ENCODE peak calls at places on chromosome 20, in nine cellular contexts. A is AG04450, O is Caco-2, D is HFFc6, U is AG10803, J is lung, R is GM20000, G is IMR-90, E is stomach. I is an unnamed sample.
A peak's percentile ranks its signal among the peaks of the same experiment; 100 is the strongest.

GRCh38 chr20:20666359-20666758 is 46.1 kb downstream of the RALGAPA2 start:
- DNase-seq in E (no peak), J (peak; percentile 41), A (no peak), D (no peak), U (no peak), O (no peak), R (no peak), G (no peak), I (no peak)

GRCh38 chr20:61576372-61576771 is 324.3 kb downstream of the CDH4 start:
- DNase-seq in D (no peak), R (no peak), E (no peak), O (no peak), G (no peak), J (no peak), U (no peak), A (no peak), I (no peak)

GRCh38 chr20:57391439-57392129 is 388 bp downstream of the RBM38 start:
- DNase-seq in D (no peak), O (no peak), U (peak; percentile 18), E (peak; percentile 31), J (no peak), R (peak; percentile 57), G (no peak), A (no peak), I (no peak)

GRCh38 chr20:47635256-47635655 is 133.6 kb downstream of the NCOA3 start:
- DNase-seq in A (no peak), E (no peak), O (no peak), R (no peak), G (no peak), U (no peak), D (no peak), J (no peak), I (no peak)

GRCh38 chr20:32762754-32763201 is 593 bp downstream of the DNMT3B start:
- DNase-seq in U (no peak), A (no peak), E (no peak), R (peak; percentile 65), J (no peak), O (peak; percentile 68), G (no peak), D (no peak), I (peak; percentile 52)

GRCh38 chr20:22387452-22387851 is 196.9 kb downstream of the FOXA2 start:
- DNase-seq in A (no peak), O (no peak), D (no peak), J (no peak), R (no peak), E (no peak), U (no peak), G (no peak), I (no peak)

GRCh38 chr20:57874141-57874540 is 164.3 kb upstream of the PMEPA1 start:
- DNase-seq in A (no peak), R (no peak), U (no peak), J (peak; percentile 15), D (no peak), E (no peak), G (no peak), O (no peak), I (no peak)

GRCh38 chr20:8385247-8385646 is 253.2 kb downstream of the PLCB1 start:
- DNase-seq in J (no peak), R (no peak), D (peak; percentile 27), U (peak; percentile 84), G (peak; percentile 65), A (peak; percentile 15), E (peak; percentile 31), O (no peak), I (no peak)

GRCh38 chr20:41249781-41250281 is 67.7 kb downstream of the ZHX3 start:
- DNase-seq in U (no peak), O (peak; percentile 71), G (peak; percentile 29), A (no peak), R (peak; percentile 17), J (no peak), E (no peak), D (no peak), I (no peak)

GRCh38 chr20:53013847-53014246 is 41.7 kb downstream of the TSHZ2 start:
- DNase-seq in D (no peak), A (no peak), R (no peak), O (no peak), J (no peak), E (no peak), U (no peak), G (no peak), I (no peak)

GRCh38 chr20:29740951-29741593 is 1516.4 kb upstream of the DEFB115 start:
- DNase-seq in A (no peak), O (peak; percentile 35), R (peak; percentile 14), D (no peak), E (peak; percentile 15), J (no peak), G (no peak), U (no peak), I (no peak)

GRCh38 chr20:38961530-38962043 is 557 bp upstream of the DHX35 start:
- DNase-seq in D (no peak), E (no peak), G (no peak), U (no peak), R (no peak), O (no peak), A (no peak), J (no peak), I (no peak)
- TF ChIP-seq CTCF in D (no peak), E (no peak), G (no peak), U (no peak), R (no peak), O (no peak), A (no peak), J (no peak), I (no peak)

DNA sequence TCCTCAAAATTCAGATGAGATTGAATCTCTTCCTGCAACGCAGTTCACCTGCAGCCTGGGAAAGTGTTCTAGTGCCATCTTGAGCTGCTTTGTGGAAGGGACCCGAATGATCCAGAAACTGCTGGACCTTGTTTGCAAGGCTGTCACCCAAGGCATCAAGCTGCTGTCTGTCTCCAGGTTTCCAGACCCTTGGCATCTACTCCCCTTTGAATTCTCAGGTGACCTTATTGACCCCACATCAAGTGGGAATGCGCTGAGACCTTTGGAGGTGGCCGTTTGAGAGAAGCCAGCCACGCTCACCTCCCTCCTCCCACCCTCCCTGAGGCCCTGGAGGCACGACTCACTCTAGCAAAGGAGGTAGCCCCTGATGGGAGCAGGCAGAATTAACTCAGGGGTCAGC is 112.5 kb downstream of the EDN3 start:
- DNase-seq in A (no peak), O (peak; percentile 72), U (no peak), R (no peak), J (no peak), E (no peak), D (no peak), G (no peak), I (no peak)
- TF ChIP-seq CTCF in A (no peak), O (peak; percentile 65), U (no peak), R (no peak), J (no peak), E (no peak), D (no peak), G (no peak), I (no peak)

DNA sequence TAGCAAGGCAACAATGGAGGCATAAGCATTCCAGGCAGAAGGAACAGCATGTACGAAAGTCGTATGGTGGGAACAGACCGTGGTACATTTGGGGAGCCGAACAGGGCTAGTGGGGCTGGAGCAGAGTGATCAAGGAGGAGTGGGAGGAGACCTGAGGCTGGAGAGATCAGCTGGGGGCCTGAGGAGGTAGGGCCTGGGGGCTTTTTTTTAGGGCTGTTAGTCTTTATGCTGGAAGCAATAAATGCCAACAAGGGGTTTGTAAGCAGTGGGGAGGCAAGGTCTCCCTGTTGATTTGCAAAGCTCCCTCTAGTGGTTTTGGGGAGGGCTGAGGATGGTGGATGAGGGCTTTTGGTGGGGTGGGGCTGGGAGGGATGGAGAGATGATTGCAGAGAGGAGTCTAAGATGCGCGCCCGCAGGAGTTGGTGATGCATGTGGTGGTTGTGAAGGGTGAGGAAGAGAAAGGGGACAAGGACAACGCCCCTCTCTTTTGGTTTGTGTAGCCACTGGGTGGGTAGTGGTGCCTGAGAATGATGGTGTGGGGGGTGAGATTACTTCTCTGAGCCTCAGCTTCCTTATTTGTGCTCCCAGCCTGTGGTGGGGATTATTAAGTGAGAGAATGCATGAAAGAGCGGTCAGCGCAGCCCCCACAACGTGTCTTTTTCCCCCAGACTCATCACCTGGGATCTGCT is 74.1 kb upstream of the TOX2 start:
- DNase-seq in E (no peak), O (peak; percentile 59), R (peak; percentile 72), D (no peak), J (no peak), G (peak; percentile 29), U (no peak), A (no peak), I (no peak)
- TF ChIP-seq CTCF in E (no peak), O (peak; percentile 86), R (peak; percentile 48), D (peak; percentile 70), J (no peak), G (peak; percentile 41), U (peak; percentile 35), A (peak; percentile 56), I (no peak)

GRCh38 chr20:50658804-50659380 is 32.5 kb downstream of the RIPOR3 start:
- DNase-seq in A (no peak), R (no peak), U (peak; percentile 86), E (peak; percentile 72), G (no peak), D (no peak), J (no peak), O (no peak), I (no peak)
- TF ChIP-seq CTCF in A (no peak), R (no peak), U (no peak), E (no peak), G (no peak), D (no peak), J (no peak), O (no peak), I (no peak)

DNA sequence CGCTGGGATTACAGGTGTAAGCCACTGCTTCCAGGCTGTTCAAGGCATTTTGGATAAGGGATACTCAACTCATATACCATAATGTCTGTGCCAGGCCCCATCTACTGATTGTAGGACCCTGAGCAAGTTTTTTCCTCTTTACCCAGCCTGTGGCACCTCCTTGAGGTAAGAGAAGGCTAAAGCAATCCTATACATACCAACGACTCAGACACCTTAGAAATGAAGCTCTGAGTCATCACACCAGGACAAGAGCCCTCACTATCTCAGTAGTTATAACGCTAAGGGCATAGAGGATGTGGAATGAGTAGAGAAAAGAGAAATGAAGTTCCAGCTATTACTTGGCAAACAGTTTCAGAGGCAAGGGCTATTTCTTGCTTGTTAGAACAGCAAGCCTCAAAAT is 16.9 kb downstream of the NDRG3 start:
- DNase-seq in R (no peak), J (no peak), A (no peak), O (no peak), G (peak; percentile 56), D (peak; percentile 19), U (no peak), E (no peak), I (no peak)
- TF ChIP-seq CTCF in R (no peak), J (no peak), A (peak; percentile 29), O (peak; percentile 55), G (peak; percentile 35), D (peak; percentile 37), U (no peak), E (no peak), I (peak; percentile 12)

GRCh38 chr20:45420125-45420524 is 4.2 kb downstream of the PIGT start:
- DNase-seq in U (no peak), E (no peak), O (peak; percentile 46), J (no peak), A (no peak), D (no peak), G (no peak), R (no peak), I (no peak)
- TF ChIP-seq CTCF in U (no peak), E (no peak), O (no peak), J (no peak), A (no peak), D (no peak), G (no peak), R (no peak), I (no peak)

GRCh38 chr20:31593221-31594001 is 11.7 kb upstream of the ID1 start:
- DNase-seq in R (no peak), D (peak; percentile 92), G (peak; percentile 89), U (peak; percentile 65), A (no peak), E (peak; percentile 81), J (peak; percentile 63), O (peak; percentile 79), I (no peak)
- TF ChIP-seq CTCF in R (no peak), D (peak; percentile 62), G (peak; percentile 27), U (no peak), A (peak; percentile 10), E (no peak), J (no peak), O (peak; percentile 12), I (no peak)

I was measured in D721Med.